ENCODE peak calls at places on chromosome 13, in ten cellular contexts. C is OCI-LY7; D is H1; U is IMR-90; K is PC-3; H is A549; R is GM12878; L is uterus; O is CD8-positive, alpha-beta T cell; V is gastrocnemius medialis. N is an unnamed sample. For H3K4me1, the result is how much of the 10 kb centered on the place peaks cover.

GRCh38 chr13:113059891-113060290 is 45.7 kb upstream of the F7 start:
- DNase-seq in D (no peak), H (no peak), V (no peak), U (no peak), O (no peak), L (no peak), R (no peak), C (no peak), K (no peak), N (no peak)

GRCh38 chr13:78193853-78194252 is 275.2 kb upstream of the EDNRB start:
- DNase-seq in H (no peak), V (no peak), U (no peak), R (peak), C (no peak), O (no peak), K (no peak), D (no peak), L (no peak), N (peak)

GRCh38 chr13:106372199-106373160 is 163.0 kb downstream of the EFNB2 start:
- DNase-seq in K (no peak), C (peak), O (no peak), H (no peak), L (no peak), V (no peak), R (no peak), U (peak), D (no peak), N (no peak)

GRCh38 chr13:47903836-47904235 is 97.2 kb downstream of the SUCLA2 start:
- DNase-seq in O (no peak), U (peak), K (peak), H (no peak), R (no peak), L (no peak), D (no peak), C (no peak), V (no peak), N (no peak)

GRCh38 chr13:101655435-101655834 is 203.0 kb downstream of the ITGBL1 start:
- DNase-seq in L (no peak), D (no peak), H (no peak), U (no peak), K (no peak), O (no peak), V (no peak), R (peak), C (peak), N (no peak)

GRCh38 chr13:82664183-82664582 is 1218.1 kb downstream of the SLITRK1 start:
- DNase-seq in L (no peak), R (no peak), D (no peak), K (no peak), O (no peak), H (no peak), V (no peak), C (no peak), U (no peak), N (no peak)

GRCh38 chr13:99215466-99215865 is 14.8 kb downstream of the UBAC2 start:
- DNase-seq in K (no peak), O (peak), C (no peak), U (no peak), H (no peak), V (no peak), R (no peak), D (no peak), L (no peak), N (no peak)

GRCh38 chr13:47087841-47088240 is 191.0 kb upstream of the HTR2A start:
- DNase-seq in D (no peak), C (no peak), V (no peak), U (peak), R (no peak), L (no peak), O (no peak), H (no peak), K (no peak), N (peak)

GRCh38 chr13:99208185-99208584 is 7.5 kb downstream of the UBAC2 start:
- DNase-seq in C (no peak), H (no peak), U (no peak), K (no peak), D (peak), L (no peak), V (no peak), O (no peak), R (no peak), N (no peak)

GRCh38 chr13:90890435-90890834 is 457.1 kb upstream of the MIR17HG start:
- DNase-seq in O (no peak), L (no peak), H (no peak), R (no peak), C (no peak), K (no peak), D (no peak), V (no peak), U (no peak), N (no peak)

GRCh38 chr13:75554981-75555380 is 5.4 kb downstream of the UCHL3 start:
- DNase-seq in D (no peak), C (no peak), O (no peak), V (no peak), U (peak), R (no peak), K (peak), H (no peak), L (no peak), N (peak)

GRCh38 chr13:109869312-109870237 is 83.2 kb upstream of the IRS2 start:
- DNase-seq in O (no peak), H (peak), R (no peak), D (no peak), U (peak), C (no peak), V (no peak), L (peak), K (no peak), N (peak)

GRCh38 chr13:20142019-20142926 is 18.6 kb downstream of the GJA3 start:
- DNase-seq in C (no peak), V (no peak), U (no peak), H (no peak), O (no peak), D (peak), L (no peak), R (no peak), K (no peak), N (no peak)

GRCh38 chr13:93248627-93249047 is 22.0 kb downstream of the GPC6 start:
- DNase-seq in O (no peak), D (no peak), H (peak), L (no peak), U (peak), C (peak), K (peak), R (no peak), V (no peak), N (no peak)

GRCh38 chr13:113813749-113814434 is 50.0 kb downstream of the GAS6 start:
- DNase-seq in C (no peak), R (no peak), H (no peak), U (no peak), K (no peak), D (no peak), O (no peak), V (no peak), L (no peak), N (no peak)

GRCh38 chr13:114105351-114106225 is 26.8 kb downstream of the RASA3 start:
- DNase-seq in O (no peak), V (no peak), C (no peak), U (no peak), R (no peak), L (peak), K (no peak), D (no peak), H (no peak), N (no peak)

GRCh38 chr13:25132984-25133383 is 37.0 kb downstream of the PABPC3 start:
- DNase-seq in U (no peak), D (no peak), V (no peak), H (no peak), K (no peak), R (no peak), C (no peak), O (no peak), L (no peak), N (no peak)

GRCh38 chr13:24618219-24618955 is 61.8 kb upstream of the ATP12A start:
- DNase-seq in D (no peak), O (peak), R (peak), H (no peak), C (peak), V (no peak), L (no peak), K (no peak), U (no peak), N (no peak)

GRCh38 chr13:33208290-33208990 is 77.1 kb downstream of the STARD13 start:
- DNase-seq in U (no peak), H (no peak), D (no peak), L (no peak), R (no peak), C (no peak), K (no peak), O (no peak), V (no peak), N (peak)

GRCh38 chr13:31374682-31375081 is 174.9 kb downstream of the B3GLCT start:
- DNase-seq in O (no peak), L (no peak), K (no peak), H (no peak), V (no peak), D (no peak), R (no peak), U (no peak), C (no peak), N (no peak)

GRCh38 chr13:68745517-68745916 is 1362.1 kb upstream of the ATXN8OS start:
- DNase-seq in V (no peak), O (no peak), U (no peak), L (no peak), H (no peak), C (no peak), D (no peak), R (no peak), K (peak), N (no peak)

GRCh38 chr13:43785681-43786471 is 896 bp downstream of the ENOX1 start:
- DNase-seq in R (no peak), H (peak), V (peak), L (peak), K (peak), U (peak), C (peak), D (peak), O (no peak), N (no peak)

GRCh38 chr13:43653980-43654379 is 132.8 kb downstream of the ENOX1 start:
- DNase-seq in O (no peak), H (no peak), R (no peak), D (no peak), U (no peak), C (no peak), V (no peak), L (no peak), K (no peak), N (no peak)

GRCh38 chr13:29802621-29803020 is 47.8 kb downstream of the UBL3 start:
- DNase-seq in V (no peak), D (no peak), C (no peak), U (peak), L (no peak), K (no peak), O (no peak), R (no peak), H (no peak), N (no peak)

GRCh38 chr13:30063892-30064291 is 213.5 kb upstream of the UBL3 start:
- DNase-seq in D (no peak), R (no peak), L (no peak), V (no peak), K (no peak), O (no peak), H (no peak), U (no peak), C (no peak), N (no peak)

GRCh38 chr13:50365683-50366391 is 350.6 kb downstream of the KCNRG start:
- DNase-seq in L (no peak), O (no peak), H (peak), R (peak), V (no peak), K (peak), U (no peak), C (peak), D (no peak), N (peak)

GRCh38 chr13:95834134-95834765 is 157.3 kb downstream of the DNAJC3 start:
- DNase-seq in O (peak), V (peak), D (peak), C (peak), L (peak), U (peak), H (peak), R (peak), K (peak), N (peak)

GRCh38 chr13:101474419-101474957 is 22.0 kb downstream of the ITGBL1 start:
- DNase-seq in U (peak), L (no peak), V (no peak), D (peak), C (no peak), O (no peak), K (peak), R (no peak), H (peak), N (no peak)

GRCh38 chr13:47119568-47120080 is 222.8 kb upstream of the HTR2A start:
- DNase-seq in O (no peak), R (no peak), L (no peak), K (no peak), U (peak), D (no peak), V (no peak), C (no peak), H (no peak), N (no peak)

GRCh38 chr13:46489586-46490023 is 63.4 kb upstream of the LRCH1 start:
- DNase-seq in D (no peak), C (no peak), K (peak), U (peak), R (no peak), L (no peak), V (peak), H (no peak), O (no peak), N (peak)

GRCh38 chr13:45728759-45729158 is 26.6 kb downstream of the CBY2 start:
- DNase-seq in H (peak), V (no peak), O (no peak), D (peak), L (no peak), C (peak), R (no peak), U (no peak), K (peak), N (no peak)

GRCh38 chr13:23881408-23881785 is 7.8 kb downstream of the MIPEP start:
- DNase-seq in D (no peak), U (no peak), L (no peak), O (no peak), K (no peak), V (no peak), R (no peak), C (no peak), H (no peak), N (no peak)

GRCh38 chr13:111360452-111360851 is 40.0 kb downstream of the TEX29 start:
- DNase-seq in C (no peak), D (no peak), K (no peak), U (no peak), O (no peak), V (no peak), H (no peak), R (no peak), L (no peak), N (no peak)
- H3K27ac ChIP-seq in C (no peak), D (no peak), K (no peak), U (no peak), O (no peak), V (no peak), H (no peak), R (no peak), L (no peak), N (no peak)

GRCh38 chr13:71115301-71115700 is 751.7 kb downstream of the DACH1 start:
- DNase-seq in D (no peak), R (no peak), H (no peak), V (no peak), O (no peak), L (no peak), U (no peak), C (no peak), K (no peak), N (no peak)
- H3K4me1 ChIP-seq in D (under half), R (under half), H (under half), V (under half), O (under half), L (under half), U (under half), C (under half), K (under half), N (under half)

GRCh38 chr13:21611385-21611784 is 7.4 kb upstream of the MICU2 start:
- DNase-seq in D (no peak), O (no peak), C (no peak), U (no peak), H (no peak), L (no peak), K (no peak), R (no peak), V (no peak), N (no peak)

GRCh38 chr13:21616205-21616604 is 12.2 kb upstream of the MICU2 start:
- DNase-seq in V (no peak), O (no peak), C (no peak), L (no peak), K (no peak), H (no peak), D (no peak), R (no peak), U (no peak), N (no peak)

GRCh38 chr13:21613791-21614190 is 9.8 kb upstream of the MICU2 start:
- DNase-seq in R (no peak), C (no peak), D (no peak), O (no peak), U (no peak), L (no peak), K (peak), V (no peak), H (peak), N (no peak)

GRCh38 chr13:21616880-21617279 is 12.9 kb upstream of the MICU2 start:
- DNase-seq in C (no peak), R (no peak), L (no peak), U (no peak), D (no peak), H (no peak), V (no peak), K (peak), O (no peak), N (no peak)

GRCh38 chr13:21615427-21615826 is 11.5 kb upstream of the MICU2 start:
- DNase-seq in K (no peak), D (no peak), U (no peak), O (no peak), H (no peak), V (no peak), C (no peak), L (no peak), R (no peak), N (no peak)
- TF ChIP-seq CTCF in K (no peak), D (no peak), U (no peak), O (no peak), H (no peak), V (no peak), C (no peak), L (no peak), R (no peak), N (no peak)

GRCh38 chr13:49356224-49356623 is 87.6 kb downstream of the CAB39L start:
- DNase-seq in K (peak), L (no peak), D (no peak), R (no peak), O (no peak), U (peak), C (no peak), H (no peak), V (no peak), N (peak)
- H3K27ac ChIP-seq in K (no peak), L (peak), D (no peak), R (no peak), O (no peak), U (no peak), C (no peak), H (no peak), V (peak), N (no peak)